ENCODE peak calls at places on chromosome 3, in seven cellular contexts. H, S, C, P, N, D and I are unnamed samples.

GRCh38 chr3:176469694-176470205 is 727.5 kb downstream of the TBL1XR1 start:
- DNase-seq in N (no peak), S (no peak), D (peak; percentile 53), H (peak; percentile 24), P (peak; percentile 2), C (peak; percentile 71), I (peak; percentile 67)

GRCh38 chr3:191476053-191476787 is 15.3 kb downstream of the PYDC2 start:
- DNase-seq in S (no peak), H (no peak), P (no peak), N (no peak), D (peak; percentile 45), C (peak; percentile 67), I (no peak)

GRCh38 chr3:114496021-114496434 is 202.2 kb downstream of the TIGIT start:
- DNase-seq in S (no peak), H (no peak), C (peak; percentile 75), D (no peak), P (peak; percentile 83), N (no peak), I (peak; percentile 36)

GRCh38 chr3:159982442-159982841 is 6.2 kb upstream of the IL12A start:
- DNase-seq in S (no peak), N (no peak), H (no peak), C (no peak), D (no peak), P (no peak), I (no peak)

GRCh38 chr3:197343656-197344408 is 45.4 kb upstream of the DLG1 start:
- DNase-seq in N (no peak), D (no peak), S (no peak), H (no peak), C (no peak), P (no peak), I (no peak)

GRCh38 chr3:176631175-176631574 is 566.1 kb downstream of the TBL1XR1 start:
- DNase-seq in S (no peak), H (no peak), C (no peak), N (no peak), P (peak; percentile 11), D (no peak), I (no peak)

GRCh38 chr3:125587039-125587664 is 8.1 kb downstream of the OSBPL11 start:
- DNase-seq in C (no peak), H (no peak), N (no peak), S (no peak), P (peak; percentile 17), D (peak; percentile 4), I (no peak)

GRCh38 chr3:10437272-10437994 is 68.0 kb downstream of the ATP2B2 start:
- DNase-seq in D (peak; percentile 10), P (peak; percentile 81), N (no peak), H (no peak), S (no peak), C (peak; percentile 88), I (no peak)

GRCh38 chr3:121736112-121736511 is 13.4 kb downstream of the GOLGB1 start:
- DNase-seq in P (peak; percentile 36), S (no peak), C (peak; percentile 77), D (no peak), N (no peak), H (no peak), I (no peak)

GRCh38 chr3:179074656-179075055 is 3.0 kb upstream of the ZMAT3 start:
- DNase-seq in C (no peak), S (no peak), D (no peak), H (no peak), N (no peak), P (no peak), I (no peak)

GRCh38 chr3:127337911-127338531 is 50.2 kb upstream of the PRR20G start:
- DNase-seq in S (no peak), D (no peak), N (no peak), P (no peak), C (no peak), H (peak; percentile 33), I (no peak)

GRCh38 chr3:173191611-173192010 is 50.6 kb upstream of the SPATA16 start:
- DNase-seq in S (no peak), D (peak; percentile 3), C (peak; percentile 80), N (no peak), P (peak; percentile 14), H (peak; percentile 27), I (no peak)

GRCh38 chr3:106842151-106842550 is 535.1 kb upstream of the CCDC54 start:
- DNase-seq in H (no peak), P (no peak), N (no peak), S (no peak), C (no peak), D (no peak), I (no peak)

GRCh38 chr3:78101363-78101762 is 1061.5 kb downstream of the ROBO2 start:
- DNase-seq in P (peak; percentile 41), S (no peak), N (no peak), C (peak; percentile 96), H (no peak), D (peak; percentile 6), I (no peak)

GRCh38 chr3:95923496-95924210 is 890.7 kb upstream of the EPHA6 start:
- DNase-seq in N (no peak), H (no peak), S (no peak), P (peak; percentile 96), D (peak; percentile 64), C (peak; percentile 98), I (no peak)

GRCh38 chr3:15796331-15796730 is 1.4 kb downstream of the ANKRD28 start:
- DNase-seq in C (no peak), N (no peak), S (no peak), P (no peak), H (no peak), D (no peak), I (no peak)

GRCh38 chr3:15795563-15796308 is 2.0 kb downstream of the ANKRD28 start:
- DNase-seq in S (no peak), N (no peak), C (peak; percentile 77), P (peak; percentile 86), D (peak; percentile 53), H (no peak), I (no peak)

GRCh38 chr3:15794842-15795562 is 2.8 kb downstream of the ANKRD28 start:
- DNase-seq in S (no peak), N (no peak), C (no peak), D (no peak), H (no peak), P (peak; percentile 64), I (no peak)

GRCh38 chr3:15796771-15797599 is 794 bp downstream of the ANKRD28 start:
- DNase-seq in S (no peak), H (peak; percentile 60), P (peak; percentile 89), N (peak; percentile 9), C (peak; percentile 84), D (peak; percentile 71), I (peak; percentile 65)

GRCh38 chr3:15794303-15794771 is 3.4 kb downstream of the ANKRD28 start:
- DNase-seq in C (peak; percentile 79), P (peak; percentile 84), N (no peak), H (no peak), D (peak; percentile 47), S (no peak), I (no peak)
- H3K4me3 ChIP-seq in C (peak overlapping the region; percentile 99), P (peak overlapping the region; percentile 95), N (peak overlapping the region; percentile 79), H (no peak overlapping the region), D (peak overlapping the region; percentile 68), S (no peak overlapping the region), I (peak overlapping the region; percentile 60)

GRCh38 chr3:47976135-47976758 is 40.0 kb downstream of the MAP4 start:
- DNase-seq in N (no peak), C (no peak), P (no peak), S (no peak), H (no peak), D (no peak), I (no peak)
- H4K20me1 ChIP-seq in N (peaks cover 77% of the 10 kb centered on the region), C (no peaks in the 10 kb centered on the region), P (peaks cover 32% of the 10 kb centered on the region), S (no peaks in the 10 kb centered on the region), H (no peaks in the 10 kb centered on the region), D (peaks cover 6% of the 10 kb centered on the region), I (peaks cover 11% of the 10 kb centered on the region)

GRCh38 chr3:83513011-83513410 is 1445.8 kb upstream of the CADM2 start:
- DNase-seq in N (no peak), P (no peak), H (no peak), C (no peak), D (no peak), S (no peak), I (no peak)
- H3K4me3 ChIP-seq in N (no peak overlapping the region), P (no peak overlapping the region), H (no peak overlapping the region), C (no peak overlapping the region), D (no peak overlapping the region), S (no peak overlapping the region), I (no peak overlapping the region)

DNA sequence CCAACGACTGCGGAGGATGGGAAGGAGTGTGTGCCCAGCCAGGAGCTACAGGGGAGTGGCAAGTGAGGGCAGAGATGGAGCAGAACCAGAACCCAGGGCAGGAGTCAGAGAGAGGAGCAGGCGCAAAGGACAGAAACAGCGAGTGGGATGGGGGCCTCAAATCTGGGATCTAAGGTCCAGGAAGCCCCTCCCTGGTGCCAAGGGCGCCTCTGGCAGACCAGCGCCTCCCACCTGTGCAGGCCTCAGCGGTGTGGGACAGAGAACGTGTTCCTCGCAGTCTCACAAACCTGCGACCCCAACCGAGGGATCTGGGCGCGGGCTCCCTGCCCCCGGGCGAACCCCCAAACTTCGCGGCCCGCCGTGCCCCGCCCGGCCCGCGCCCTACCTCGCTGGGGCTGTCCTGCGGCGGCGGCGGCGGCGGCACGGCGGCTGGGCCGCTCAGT is 292 bp downstream of the PCBP4 start:
- DNase-seq in S (no peak), H (no peak), D (no peak), P (no peak), C (no peak), N (peak; percentile 58), I (no peak)
- H4K20me1 ChIP-seq in S (no peaks in the 10 kb centered on the region), H (peaks cover 44% of the 10 kb centered on the region), D (no peaks in the 10 kb centered on the region), P (no peaks in the 10 kb centered on the region), C (no peaks in the 10 kb centered on the region), N (peaks cover 4% of the 10 kb centered on the region), I (no peaks in the 10 kb centered on the region)

DNA sequence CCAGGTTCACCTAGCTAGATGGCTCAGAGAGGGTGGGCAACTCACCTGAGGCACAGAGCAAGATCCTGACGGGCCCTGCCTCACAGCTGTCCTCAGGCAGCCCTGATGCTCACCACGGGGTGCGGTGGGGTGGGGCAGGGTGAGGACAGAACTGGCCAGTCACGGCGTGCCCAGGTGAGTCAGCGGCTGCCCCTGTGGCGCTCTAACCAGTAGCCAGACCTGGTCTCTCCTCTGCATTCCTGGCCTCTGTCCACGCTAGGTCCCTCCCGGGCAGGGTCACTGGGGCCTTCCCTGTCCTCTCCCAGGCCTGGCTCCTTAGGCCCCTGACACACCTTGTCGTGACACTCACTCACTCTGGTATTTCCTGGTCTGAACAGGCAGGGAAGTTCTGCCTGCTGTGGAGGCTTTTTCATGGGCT is 904 bp downstream of the ALS2CL start:
- DNase-seq in D (peak; percentile 91), S (peak; percentile 89), P (peak; percentile 37), N (no peak), H (peak; percentile 22), C (peak; percentile 27), I (peak; percentile 97)
- H3K4me3 ChIP-seq in D (peak overlapping the region; percentile 82), S (peak overlapping the region; percentile 88), P (peak overlapping the region; percentile 74), N (no peak overlapping the region), H (peak overlapping the region; percentile 59), C (no peak overlapping the region), I (peak overlapping the region; percentile 92)

GRCh38 chr3:172131746-172132145 is 92.4 kb downstream of the FNDC3B start:
- DNase-seq in N (no peak), P (no peak), S (no peak), D (no peak), H (no peak), C (no peak), I (no peak)
- H4K20me1 ChIP-seq in N (no peaks in the 10 kb centered on the region), P (no peaks in the 10 kb centered on the region), S (peaks cover 3% of the 10 kb centered on the region), D (no peaks in the 10 kb centered on the region), H (peaks cover 3% of the 10 kb centered on the region), C (no peaks in the 10 kb centered on the region), I (peaks cover 15% of the 10 kb centered on the region)

DNA sequence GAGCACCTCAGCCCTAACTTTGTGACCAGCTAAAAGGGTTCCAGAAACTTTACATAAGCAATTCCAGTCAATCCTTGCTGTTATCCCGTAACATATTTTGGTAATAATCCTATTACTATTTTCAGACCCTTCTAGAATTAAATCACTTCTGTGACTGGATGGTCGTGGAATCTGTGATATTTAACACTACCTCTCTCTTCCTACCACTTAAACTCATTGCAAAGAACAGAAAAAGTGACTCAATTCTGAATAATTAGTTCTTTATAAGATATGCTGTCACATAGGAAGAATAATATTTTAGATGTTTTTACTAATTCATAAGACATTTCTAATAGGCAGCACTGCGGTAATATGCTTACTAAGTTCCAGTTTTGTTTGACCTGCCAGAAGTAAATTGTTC is 113.5 kb upstream of the MBNL1 start:
- DNase-seq in S (no peak), C (peak; percentile 73), P (peak; percentile 32), D (no peak), H (no peak), N (no peak), I (no peak)
- H3K4me3 ChIP-seq in S (no peak overlapping the region), C (no peak overlapping the region), P (no peak overlapping the region), D (no peak overlapping the region), H (no peak overlapping the region), N (no peak overlapping the region), I (no peak overlapping the region)